ENCODE peak calls at places on chromosomes 11 and 22, in nine cellular contexts. W is activated T-cell treated with anti-CD3 and anti-CD28 coated beads for 1 hour; O is NCI-H345; S is fibroblast of lung; T is body of pancreas; G is GM13977; M is activated naive CD8-positive, alpha-beta T cell treated with anti-CD3 and anti-CD28 coated beads, Interleukin-2, amount 50 U/mL, for 24 hours; F is NCI-H1092; I is RWPE1. P is an unnamed sample.

GRCh38 chr22:25853902-25854301 is 111.9 kb downstream of the MYO18B start:
- DNase-seq in G (peak; percentile 46), W (no peak), M (no peak), O (no peak), S (no peak), T (no peak), F (peak; percentile 20), I (no peak), P (no peak)

GRCh38 chr11:30605036-30605435 is 18.9 kb upstream of the MPPED2 start:
- DNase-seq in O (no peak), T (no peak), M (no peak), S (no peak), F (no peak), W (no peak), I (no peak), G (no peak), P (no peak)

GRCh38 chr11:35955636-35956035 is 11.8 kb downstream of the LDLRAD3 start:
- DNase-seq in T (no peak), I (no peak), G (no peak), O (no peak), S (no peak), M (no peak), F (no peak), W (no peak), P (no peak)

GRCh38 chr22:49785841-49786451 is 41.7 kb downstream of the BRD1 start:
- DNase-seq in F (no peak), S (no peak), W (no peak), I (no peak), O (no peak), M (no peak), T (no peak), G (no peak), P (no peak)

GRCh38 chr22:19239464-19239863 is 52.1 kb downstream of the CLTCL1 start:
- DNase-seq in W (no peak), M (no peak), O (no peak), G (no peak), S (no peak), I (no peak), T (no peak), F (no peak), P (no peak)

GRCh38 chr11:1564535-1565172 is 7.4 kb downstream of the DUSP8 start:
- DNase-seq in M (no peak), G (no peak), F (no peak), T (peak; percentile 89), S (peak; percentile 92), O (no peak), W (no peak), I (peak; percentile 64), P (no peak)

GRCh38 chr11:29135504-29135903 is 881.3 kb downstream of the KCNA4 start:
- DNase-seq in O (no peak), S (peak; percentile 90), I (no peak), G (no peak), M (no peak), T (no peak), F (no peak), W (no peak), P (no peak)

GRCh38 chr22:19825904-19826618 is 28.6 kb downstream of the GNB1L start:
- DNase-seq in S (no peak), G (no peak), M (no peak), I (no peak), W (no peak), T (no peak), O (no peak), F (no peak), P (no peak)

GRCh38 chr22:43375951-43376455 is 32.8 kb upstream of the SCUBE1 start:
- DNase-seq in W (no peak), O (no peak), G (no peak), S (peak; percentile 79), F (no peak), M (no peak), I (no peak), T (no peak), P (no peak)

GRCh38 chr11:43644626-43645299 is 35.8 kb upstream of the HSD17B12 start:
- DNase-seq in G (peak; percentile 6), M (no peak), T (peak; percentile 2), O (no peak), W (no peak), S (peak; percentile 2), F (no peak), I (no peak), P (no peak)

GRCh38 chr11:33366918-33367317 is 109.7 kb downstream of the HIPK3 start:
- DNase-seq in M (no peak), T (no peak), O (no peak), I (no peak), S (no peak), F (no peak), W (no peak), G (no peak), P (no peak)

GRCh38 chr11:67648140-67648795 is 2.3 kb downstream of the ACY3 start:
- DNase-seq in F (peak; percentile 14), G (peak; percentile 77), I (no peak), T (peak; percentile 76), O (peak; percentile 61), W (peak; percentile 30), S (no peak), M (peak; percentile 62), P (peak; percentile 39)

GRCh38 chr11:43268786-43269185 is 43.0 kb upstream of the API5 start:
- DNase-seq in I (no peak), F (no peak), O (no peak), G (no peak), M (no peak), W (no peak), S (no peak), T (no peak), P (no peak)

GRCh38 chr11:60968223-60968622 is 3.3 kb upstream of the CD6 start:
- DNase-seq in F (no peak), T (no peak), I (no peak), O (no peak), M (no peak), G (no peak), S (no peak), W (no peak), P (no peak)